ENCODE peak calls at places on chromosomes 4 and X, in eight cellular contexts. W, K, P, B, M, G, L and Y are unnamed samples.

GRCh38 chr4:1543561-1543960 is 137.3 kb upstream of the NKX1-1 start:
- DNase-seq in W (no peak), K (no peak), P (no peak), B (no peak), M (no peak), G (no peak), L (no peak), Y (no peak)

GRCh38 chrX:15376956-15377355 is 7.3 kb downstream of the VEGFD start:
- DNase-seq in W (no peak), K (peak), P (no peak), B (no peak), M (no peak), G (no peak), L (no peak), Y (no peak)

GRCh38 chrX:150044556-150044955 is 106.3 kb upstream of the EOLA2 start:
- DNase-seq in W (no peak), K (no peak), P (no peak), B (no peak), M (no peak), G (no peak), L (no peak), Y (no peak)

GRCh38 chrX:9466115-9466495 is 1.2 kb downstream of the TBL1X start:
- DNase-seq in W (peak), K (peak), P (peak), B (peak), M (no peak), G (peak), L (no peak), Y (peak)

GRCh38 chr4:13543648-13544555 is at the start of gene NKX3-2:
- DNase-seq in W (no peak), K (peak), P (no peak), B (peak), M (no peak), G (peak), L (no peak), Y (peak)

GRCh38 chr4:152079543-152080293 is 318.9 kb upstream of the GATB start:
- DNase-seq in W (no peak), K (no peak), P (no peak), B (no peak), M (no peak), G (peak), L (no peak), Y (no peak)

GRCh38 chrX:31483336-31483735 is 411.5 kb upstream of the FTHL17 start:
- DNase-seq in W (no peak), K (peak), P (no peak), B (no peak), M (no peak), G (no peak), L (no peak), Y (no peak)

GRCh38 chr4:89469930-89470375 is 162.4 kb upstream of the GPRIN3 start:
- DNase-seq in W (no peak), K (peak), P (peak), B (no peak), M (no peak), G (no peak), L (peak), Y (no peak)

GRCh38 chrX:135923353-135923752 is 29.8 kb downstream of the SAGE1 start:
- DNase-seq in W (peak), K (no peak), P (peak), B (no peak), M (no peak), G (peak), L (no peak), Y (no peak)

GRCh38 chrX:84729809-84730208 is 227.6 kb upstream of the HDX start:
- DNase-seq in W (peak), K (peak), P (peak), B (peak), M (peak), G (no peak), L (peak), Y (peak)

GRCh38 chr4:104064650-104065577 is 345.1 kb upstream of the TACR3 start:
- DNase-seq in W (peak), K (no peak), P (peak), B (peak), M (peak), G (peak), L (peak), Y (peak)

GRCh38 chr4:2765832-2766526 is 9.8 kb upstream of the TNIP2 start:
- DNase-seq in W (no peak), K (no peak), P (no peak), B (no peak), M (no peak), G (no peak), L (no peak), Y (peak)

GRCh38 chr4:154738426-154738825 is 5.4 kb upstream of the LRAT start:
- DNase-seq in W (peak), K (no peak), P (no peak), B (no peak), M (no peak), G (no peak), L (no peak), Y (no peak)

GRCh38 chr4:176499518-176499917 is 179.8 kb downstream of the SPCS3 start:
- DNase-seq in W (no peak), K (peak), P (peak), B (no peak), M (no peak), G (no peak), L (no peak), Y (no peak)

GRCh38 chrX:155148724-155149537 is 67.3 kb upstream of the VBP1 start:
- DNase-seq in W (peak), K (peak), P (peak), B (peak), M (peak), G (peak), L (no peak), Y (peak)

GRCh38 chr4:2365913-2366210 is 52.6 kb downstream of the ZFYVE28 start:
- DNase-seq in W (no peak), K (no peak), P (no peak), B (no peak), M (no peak), G (no peak), L (no peak), Y (no peak)

GRCh38 chrX:11666180-11666579 is 460 bp upstream of the ARHGAP6 start:
- DNase-seq in W (peak), K (no peak), P (no peak), B (no peak), M (no peak), G (peak), L (no peak), Y (peak)
- TF ChIP-seq USF2 in W (no peak), K (no peak), P (no peak), B (no peak), M (no peak), G (no peak), L (no peak), Y (no peak)

DNA sequence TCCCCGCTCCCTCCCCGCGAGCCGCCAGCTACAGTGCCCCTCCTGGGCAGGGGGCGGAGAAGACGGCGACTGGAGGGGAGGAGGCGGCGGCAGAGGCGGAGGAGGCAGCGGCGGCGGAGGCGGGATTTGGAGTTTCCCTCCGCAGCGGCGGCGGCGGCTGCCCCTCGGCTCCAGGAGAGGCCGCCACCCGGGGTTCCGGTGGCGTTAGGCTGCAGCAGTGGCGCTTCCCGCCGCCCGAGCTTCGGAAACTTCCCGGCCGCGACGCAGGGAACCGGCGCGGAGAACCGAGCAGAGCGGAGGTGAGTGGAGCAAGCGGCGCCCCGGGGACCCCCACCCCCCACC is 4.7 kb upstream of the DUSP9 start:
- DNase-seq in W (peak), K (no peak), P (no peak), B (peak), M (no peak), G (peak), L (no peak), Y (peak)
- TF ChIP-seq USF2 in W (no peak), K (no peak), P (no peak), B (no peak), M (no peak), G (no peak), L (no peak), Y (no peak)

GRCh38 chrX:104136241-104137019 is 20.4 kb downstream of the SLC25A53 start:
- DNase-seq in W (peak), K (peak), P (peak), B (peak), M (peak), G (no peak), L (peak), Y (peak)
- TF ChIP-seq USF2 in W (no peak), K (no peak), P (no peak), B (no peak), M (no peak), G (no peak), L (no peak), Y (no peak)

GRCh38 chrX:52420824-52421443 is 52.1 kb downstream of the XAGE2 start:
- DNase-seq in W (no peak), K (peak), P (no peak), B (no peak), M (no peak), G (no peak), L (no peak), Y (no peak)

GRCh38 chrX:52426810-52427209 is 58.0 kb downstream of the XAGE2 start:
- DNase-seq in W (no peak), K (no peak), P (no peak), B (no peak), M (no peak), G (no peak), L (no peak), Y (no peak)

GRCh38 chrX:52424658-52425057 is 55.8 kb downstream of the XAGE2 start:
- DNase-seq in W (no peak), K (peak), P (peak), B (no peak), M (no peak), G (no peak), L (no peak), Y (no peak)

GRCh38 chrX:52425710-52426245 is 57.0 kb downstream of the XAGE2 start:
- DNase-seq in W (no peak), K (peak), P (no peak), B (no peak), M (no peak), G (no peak), L (no peak), Y (no peak)

DNA sequence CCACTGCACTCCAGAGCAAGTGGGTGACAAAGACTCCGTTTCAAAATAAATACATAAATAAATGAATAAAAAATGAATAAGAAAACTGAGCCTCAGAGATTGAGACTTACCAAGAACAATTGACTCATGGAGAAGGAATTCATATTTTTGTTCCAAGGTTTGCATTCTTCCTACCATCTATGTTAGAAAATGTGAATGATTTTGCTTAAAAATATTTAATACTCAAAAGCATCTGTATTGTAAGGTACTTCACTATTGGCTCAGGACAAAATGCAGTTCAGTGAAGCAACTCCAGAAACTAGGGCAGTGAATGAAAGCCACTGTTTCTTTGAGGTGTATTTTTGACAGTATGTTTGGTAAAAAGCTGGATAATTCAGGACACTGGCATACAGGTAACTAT is 54.1 kb downstream of the XAGE2 start:
- DNase-seq in W (no peak), K (peak), P (no peak), B (no peak), M (no peak), G (no peak), L (no peak), Y (no peak)
- TF ChIP-seq USF2 in W (no peak), K (no peak), P (no peak), B (no peak), M (no peak), G (no peak), L (no peak), Y (no peak)

DNA sequence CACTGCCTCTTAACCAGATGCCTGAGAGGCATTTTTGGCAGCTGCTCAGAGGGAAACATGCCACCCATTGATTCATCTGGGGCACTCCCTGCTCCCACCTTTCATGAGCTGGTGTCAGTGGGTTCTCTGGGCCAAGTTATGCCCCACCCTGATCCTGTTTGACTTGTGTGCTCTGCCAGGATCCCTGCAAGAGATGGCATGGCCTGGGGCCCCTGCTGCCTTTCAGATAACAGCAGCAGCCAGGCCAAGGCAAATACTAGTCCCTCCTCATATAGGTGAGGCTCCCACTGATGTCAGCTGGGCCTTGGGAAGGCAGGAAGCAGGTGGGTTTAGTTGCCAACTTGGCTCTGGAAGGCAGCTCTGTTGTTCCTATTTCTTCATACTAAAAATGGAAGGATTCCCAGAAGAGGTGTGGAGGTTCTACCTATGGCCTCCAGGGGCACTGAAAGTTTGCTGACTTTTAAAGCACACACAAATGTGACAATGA is 192.9 kb upstream of the RBPJ start:
- DNase-seq in W (no peak), K (no peak), P (no peak), B (no peak), M (no peak), G (no peak), L (no peak), Y (no peak)
- TF ChIP-seq USF2 in W (no peak), K (no peak), P (no peak), B (no peak), M (no peak), G (no peak), L (no peak), Y (no peak)

GRCh38 chr4:185931986-185932385 is 120.0 kb upstream of the SORBS2 start:
- DNase-seq in W (no peak), K (no peak), P (no peak), B (no peak), M (no peak), G (no peak), L (no peak), Y (no peak)

GRCh38 chr4:185933078-185933581 is 121.1 kb upstream of the SORBS2 start:
- DNase-seq in W (no peak), K (peak), P (no peak), B (no peak), M (no peak), G (no peak), L (no peak), Y (no peak)

GRCh38 chr4:185928761-185929455 is 116.9 kb upstream of the SORBS2 start:
- DNase-seq in W (no peak), K (no peak), P (no peak), B (no peak), M (no peak), G (no peak), L (no peak), Y (no peak)

GRCh38 chr4:185931375-185931774 is 119.4 kb upstream of the SORBS2 start:
- DNase-seq in W (no peak), K (no peak), P (no peak), B (no peak), M (no peak), G (no peak), L (no peak), Y (no peak)

GRCh38 chr4:185932491-185932890 is 120.5 kb upstream of the SORBS2 start:
- DNase-seq in W (no peak), K (no peak), P (no peak), B (no peak), M (no peak), G (no peak), L (no peak), Y (no peak)
- TF ChIP-seq USF2 in W (no peak), K (no peak), P (no peak), B (no peak), M (no peak), G (no peak), L (no peak), Y (no peak)

GRCh38 chrX:137565921-137566745 is at the start of gene ZIC3:
- DNase-seq in W (peak), K (no peak), P (no peak), B (no peak), M (no peak), G (peak), L (no peak), Y (peak)

GRCh38 chrX:137566746-137567473 is 983 bp downstream of the ZIC3 start:
- DNase-seq in W (no peak), K (no peak), P (no peak), B (no peak), M (no peak), G (no peak), L (no peak), Y (no peak)

GRCh38 chrX:137569470-137569891 is 3.6 kb downstream of the ZIC3 start:
- DNase-seq in W (no peak), K (no peak), P (no peak), B (no peak), M (no peak), G (no peak), L (no peak), Y (no peak)

GRCh38 chrX:137567474-137568232 is 1.7 kb downstream of the ZIC3 start:
- DNase-seq in W (no peak), K (no peak), P (no peak), B (no peak), M (no peak), G (no peak), L (no peak), Y (no peak)

GRCh38 chrX:137568741-137569469 is 3.0 kb downstream of the ZIC3 start:
- DNase-seq in W (no peak), K (no peak), P (no peak), B (no peak), M (no peak), G (peak), L (no peak), Y (no peak)
- TF ChIP-seq USF2 in W (no peak), K (no peak), P (no peak), B (no peak), M (no peak), G (no peak), L (no peak), Y (no peak)